ENCODE peak calls at places on chromosome 5, in seven cellular contexts. F, X, W, Z, H, O and M are unnamed samples.

GRCh38 chr5:133611357-133612020 is 852 bp downstream of the FSTL4 start:
- DNase-seq in F (peak; percentile 73), X (no peak), W (no peak), Z (peak; percentile 81), H (no peak), O (no peak), M (no peak)

GRCh38 chr5:116652903-116653302 is 78.3 kb upstream of the SEMA6A start:
- DNase-seq in F (no peak), X (peak; percentile 15), W (no peak), Z (no peak), H (no peak), O (no peak), M (no peak)

GRCh38 chr5:19125956-19126713 is 861.9 kb downstream of the CDH18 start:
- DNase-seq in F (no peak), X (no peak), W (no peak), Z (no peak), H (no peak), O (no peak), M (no peak)

GRCh38 chr5:100840364-100840763 is 62.7 kb downstream of the ST8SIA4 start:
- DNase-seq in F (no peak), X (no peak), W (no peak), Z (no peak), H (no peak), O (peak; percentile 81), M (no peak)

GRCh38 chr5:140223567-140223966 is 48.6 kb downstream of the CYSTM1 start:
- DNase-seq in F (no peak), X (peak; percentile 68), W (peak; percentile 41), Z (no peak), H (no peak), O (no peak), M (no peak)

GRCh38 chr5:138038826-138039225 is 5.9 kb upstream of the FAM13B start:
- DNase-seq in F (no peak), X (no peak), W (no peak), Z (no peak), H (no peak), O (no peak), M (no peak)

GRCh38 chr5:69209607-69210006 is 20.2 kb downstream of the CENPH start:
- DNase-seq in F (no peak), X (no peak), W (no peak), Z (no peak), H (no peak), O (no peak), M (no peak)

GRCh38 chr5:10286552-10287227 is 21.0 kb downstream of the CMBL start:
- DNase-seq in F (no peak), X (no peak), W (no peak), Z (no peak), H (no peak), O (no peak), M (no peak)

GRCh38 chr5:28544501-28544900 is 1506.1 kb upstream of the CDH9 start:
- DNase-seq in F (no peak), X (no peak), W (no peak), Z (no peak), H (no peak), O (no peak), M (no peak)

GRCh38 chr5:145903113-145903512 is 30.3 kb upstream of the GRXCR2 start:
- DNase-seq in F (no peak), X (no peak), W (peak; percentile 23), Z (no peak), H (no peak), O (no peak), M (no peak)

GRCh38 chr5:128376577-128376976 is 161.5 kb downstream of the FBN2 start:
- DNase-seq in F (no peak), X (no peak), W (no peak), Z (no peak), H (no peak), O (no peak), M (no peak)
- TF ChIP-seq TAF1 in F (no peak), X (no peak), W (no peak), Z (no peak), H (no peak), O (no peak), M (no peak)

GRCh38 chr5:150651382-150651781 is 9.7 kb upstream of the MYOZ3 start:
- DNase-seq in F (no peak), X (no peak), W (no peak), Z (no peak), H (no peak), O (no peak), M (no peak)
- TF ChIP-seq POLR2AphosphoS5 in F (no peak), X (no peak), W (no peak), Z (no peak), H (no peak), O (no peak), M (no peak)

GRCh38 chr5:31957151-31957550 is 217.0 kb downstream of the GOLPH3 start:
- DNase-seq in F (no peak), X (no peak), W (no peak), Z (no peak), H (no peak), O (no peak), M (no peak)
- TF ChIP-seq TAF1 in F (no peak), X (no peak), W (no peak), Z (no peak), H (no peak), O (no peak), M (no peak)

DNA sequence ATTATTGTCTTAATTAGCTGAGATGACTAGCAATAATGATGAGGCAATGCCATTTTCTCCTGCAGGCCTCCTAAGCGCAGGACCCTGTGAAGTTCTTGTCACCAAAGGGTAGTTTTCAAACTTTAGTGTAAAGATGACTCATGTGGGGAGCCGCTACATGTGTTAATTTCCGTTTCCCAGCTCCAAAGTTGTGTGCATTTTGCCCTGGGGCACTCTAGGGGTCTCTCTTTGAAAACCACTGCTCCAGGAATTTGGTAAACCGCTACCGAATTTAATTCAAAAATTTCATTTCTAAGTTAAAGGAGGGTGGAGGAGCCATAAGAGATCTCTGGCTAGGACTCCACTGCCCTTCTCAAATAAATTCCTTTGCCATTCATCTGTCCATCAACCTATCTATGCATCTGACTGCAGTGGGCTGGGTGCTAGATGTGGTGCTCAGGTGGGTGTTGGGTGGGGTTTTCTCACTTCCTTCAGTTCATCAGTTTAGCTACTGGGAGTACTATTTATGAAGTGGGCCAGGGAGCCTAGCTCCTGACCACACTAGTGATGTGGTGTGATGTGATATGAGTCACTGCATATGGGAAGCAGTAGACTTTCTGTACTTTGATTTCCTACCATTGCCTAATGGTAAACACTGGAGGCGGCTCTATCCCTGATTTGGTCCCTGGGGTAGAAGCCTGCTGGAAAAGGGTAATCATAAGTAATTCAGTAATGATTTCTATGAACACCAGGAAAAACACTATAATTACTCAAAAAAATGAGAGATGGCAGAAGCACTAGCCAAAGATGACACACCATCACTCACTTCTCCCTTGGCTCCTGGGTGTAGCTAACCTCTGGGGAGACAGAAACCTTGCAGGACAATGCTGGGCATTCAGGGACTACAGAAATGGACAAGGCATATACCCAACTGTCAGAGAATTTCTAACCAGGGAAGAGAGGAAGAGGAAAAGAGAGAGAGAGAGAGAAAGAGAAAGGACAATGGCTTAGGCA is 4.0 kb upstream of the ZSWIM6 start:
- DNase-seq in F (no peak), X (peak; percentile 56), W (no peak), Z (no peak), H (peak; percentile 30), O (peak; percentile 48), M (peak; percentile 41)
- TF ChIP-seq POLR2AphosphoS5 in F (no peak), X (no peak), W (no peak), Z (no peak), H (no peak), O (no peak), M (no peak)